ENCODE peak calls at places on chromosome 17, in eight cellular contexts. G, C, N, V, J, L, D and X are unnamed samples.
A peak's percentile ranks its signal among the peaks of the same experiment; 100 is the strongest.

GRCh38 chr17:9928601-9929341 is 23.7 kb upstream of the RCVRN start:
- DNase-seq in L (no peak), N (no peak), D (no peak), J (no peak), G (no peak), V (no peak), C (peak; percentile 17), X (no peak)

GRCh38 chr17:62732125-62732524 is 76.0 kb downstream of the MARCHF10 start:
- DNase-seq in G (no peak), D (no peak), V (no peak), C (no peak), N (no peak), J (no peak), L (no peak), X (no peak)

GRCh38 chr17:48194097-48194550 is 86.6 kb downstream of the SNX11 start:
- DNase-seq in N (no peak), J (no peak), D (no peak), G (no peak), L (no peak), V (no peak), C (no peak), X (no peak)

GRCh38 chr17:56593741-56594527 is 435 bp downstream of the NOG start:
- DNase-seq in C (peak; percentile 76), D (peak; percentile 17), J (no peak), L (peak; percentile 19), G (peak; percentile 70), N (peak; percentile 39), V (no peak), X (peak; percentile 24)

GRCh38 chr17:35294756-35295155 is 51.9 kb downstream of the SLFN5 start:
- DNase-seq in J (no peak), N (no peak), G (no peak), D (no peak), C (no peak), L (no peak), V (no peak), X (no peak)

GRCh38 chr17:80270836-80271235 is 10.2 kb downstream of the RNF213 start:
- DNase-seq in V (no peak), J (no peak), L (no peak), G (no peak), C (peak; percentile 60), N (no peak), D (peak; percentile 47), X (no peak)

GRCh38 chr17:59760164-59760563 is 52.7 kb downstream of the VMP1 start:
- DNase-seq in L (no peak), N (no peak), C (no peak), G (no peak), V (no peak), J (no peak), D (no peak), X (no peak)

GRCh38 chr17:82202981-82203380 is 9.7 kb downstream of the CCDC57 start:
- DNase-seq in J (no peak), L (no peak), V (no peak), G (no peak), N (no peak), C (no peak), D (no peak), X (no peak)

GRCh38 chr17:48636177-48637018 is 10.2 kb upstream of the HOXB9 start:
- DNase-seq in L (peak; percentile 34), D (peak; percentile 54), V (no peak), J (no peak), N (peak; percentile 69), G (peak; percentile 66), C (peak; percentile 54), X (no peak)

GRCh38 chr17:39404542-39405378 is 3.3 kb upstream of the FBXL20 start:
- DNase-seq in N (no peak), C (peak; percentile 76), J (no peak), V (no peak), D (no peak), L (no peak), G (no peak), X (no peak)

GRCh38 chr17:57442914-57443571 is 186.7 kb downstream of the MSI2 start:
- DNase-seq in V (peak; percentile 17), G (peak; percentile 59), D (peak; percentile 62), N (peak; percentile 67), J (peak; percentile 28), L (peak; percentile 38), C (no peak), X (peak; percentile 64)

GRCh38 chr17:75265614-75266314 is 4.1 kb downstream of the MRPS7 start:
- DNase-seq in J (no peak), G (no peak), L (no peak), D (no peak), C (no peak), N (no peak), V (no peak), X (no peak)

GRCh38 chr17:67628580-67629013 is 89.1 kb upstream of the NOL11 start:
- DNase-seq in D (no peak), J (no peak), L (no peak), V (no peak), C (no peak), G (no peak), N (peak; percentile 65), X (no peak)

GRCh38 chr17:1469231-1469852 is 13.3 kb upstream of the CRK start:
- DNase-seq in V (no peak), N (no peak), D (no peak), L (no peak), C (no peak), J (no peak), G (no peak), X (no peak)

GRCh38 chr17:48997827-48998556 is 807 bp downstream of the IGF2BP1 start:
- DNase-seq in N (no peak), L (no peak), C (peak; percentile 47), V (no peak), G (no peak), J (no peak), D (no peak), X (no peak)

GRCh38 chr17:61517843-61518606 is 65.8 kb downstream of the TBX4 start:
- DNase-seq in J (no peak), C (no peak), V (no peak), G (no peak), N (no peak), D (no peak), L (no peak), X (no peak)

GRCh38 chr17:14604920-14605599 is 304.2 kb downstream of the HS3ST3B1 start:
- DNase-seq in V (no peak), N (no peak), D (no peak), L (no peak), J (no peak), C (no peak), G (peak; percentile 38), X (no peak)

GRCh38 chr17:19883537-19884215 is 15.9 kb upstream of the ULK2 start:
- DNase-seq in C (no peak), G (no peak), D (no peak), L (no peak), J (no peak), V (no peak), N (no peak), X (no peak)

GRCh38 chr17:66357037-66357436 is 54.6 kb downstream of the PRKCA start:
- DNase-seq in G (no peak), N (no peak), J (no peak), V (no peak), L (no peak), D (no peak), C (no peak), X (no peak)

GRCh38 chr17:79064026-79064425 is 10.6 kb upstream of the ENGASE start:
- DNase-seq in G (no peak), L (no peak), V (no peak), N (no peak), J (no peak), D (no peak), C (no peak), X (no peak)

GRCh38 chr17:77323413-77324171 is 182.8 kb downstream of the SEC14L1 start:
- DNase-seq in D (no peak), J (no peak), V (no peak), N (peak; percentile 76), L (no peak), C (peak; percentile 58), G (peak; percentile 61), X (peak; percentile 84)

GRCh38 chr17:17613708-17614114 is 22.2 kb upstream of the PEMT start:
- DNase-seq in V (peak; percentile 14), G (peak; percentile 46), D (peak; percentile 41), L (no peak), N (no peak), C (peak; percentile 60), J (no peak), X (peak; percentile 69)

GRCh38 chr17:261640-262039 is 80.2 kb upstream of the DOC2B start:
- DNase-seq in N (no peak), V (no peak), L (no peak), J (no peak), G (peak; percentile 17), C (no peak), D (no peak), X (peak; percentile 7)

GRCh38 chr17:34645636-34646035 is 66.3 kb downstream of the TMEM132E start:
- DNase-seq in N (no peak), C (no peak), J (no peak), G (no peak), L (no peak), V (no peak), D (no peak), X (no peak)

GRCh38 chr17:7224661-7225111 is 4.9 kb downstream of the ACADVL start:
- DNase-seq in D (no peak), C (no peak), L (no peak), G (no peak), N (no peak), J (no peak), V (no peak), X (no peak)

GRCh38 chr17:36014946-36015345 is 2.8 kb downstream of the CCL23 start:
- DNase-seq in J (no peak), C (no peak), G (no peak), N (no peak), L (no peak), D (no peak), V (no peak), X (no peak)

GRCh38 chr17:78272181-78272913 is 40.9 kb downstream of the TMEM235 start:
- DNase-seq in D (peak; percentile 65), V (peak; percentile 20), G (peak; percentile 67), C (no peak), N (no peak), J (no peak), L (no peak), X (peak; percentile 87)

GRCh38 chr17:83143817-83144231 is 64.4 kb downstream of the METRNL start:
- DNase-seq in D (no peak), V (no peak), L (no peak), N (no peak), C (no peak), G (no peak), J (no peak), X (no peak)

GRCh38 chr17:81958633-81959342 is 2.2 kb downstream of the NOTUM start:
- DNase-seq in J (no peak), C (no peak), D (no peak), V (no peak), L (no peak), N (no peak), G (no peak), X (no peak)

GRCh38 chr17:58403312-58403711 is 14.0 kb downstream of the RNF43 start:
- DNase-seq in N (no peak), V (no peak), J (no peak), D (no peak), L (no peak), C (no peak), G (no peak), X (no peak)

GRCh38 chr17:45341389-45342158 is 24.8 kb upstream of the MAP3K14 start:
- DNase-seq in N (no peak), D (no peak), G (peak; percentile 86), J (no peak), V (no peak), L (no peak), C (peak; percentile 59), X (no peak)

GRCh38 chr17:348692-349425 is 3.7 kb downstream of the RPH3AL start:
- DNase-seq in N (no peak), V (no peak), C (no peak), J (no peak), G (no peak), D (no peak), L (no peak), X (no peak)

GRCh38 chr17:40548982-40549680 is 16.1 kb downstream of the CCR7 start:
- DNase-seq in V (no peak), G (peak; percentile 60), N (no peak), J (no peak), L (no peak), C (peak; percentile 77), D (no peak), X (peak; percentile 57)

GRCh38 chr17:59754547-59754946 is 47.1 kb downstream of the VMP1 start:
- DNase-seq in J (no peak), L (peak; percentile 7), V (no peak), G (no peak), D (peak; percentile 27), C (peak; percentile 53), N (no peak), X (no peak)